ENCODE peak calls at places on chromosomes 4 and X, in six cellular contexts. W is sigmoid colon, J is adrenal gland, A is uterus, L is heart left ventricle, X is body of pancreas. C is an unnamed sample.

GRCh38 chrX:19846995-19847790 is 40.2 kb downstream of the SH3KBP1 start:
- DNase-seq in J (peak), A (peak), W (no peak), X (no peak), L (no peak), C (peak)

GRCh38 chr4:122662701-122663100 is 41.8 kb upstream of the IL21 start:
- DNase-seq in J (no peak), L (no peak), A (no peak), W (no peak), X (no peak), C (no peak)

GRCh38 chrX:9163153-9163790 is 129.3 kb upstream of the FAM9B start:
- DNase-seq in X (no peak), L (no peak), W (no peak), A (no peak), J (no peak), C (no peak)

GRCh38 chrX:13254076-13254785 is 65.6 kb downstream of the ATXN3L start:
- DNase-seq in A (peak), X (peak), W (no peak), L (no peak), J (no peak), C (no peak)

GRCh38 chr4:169611157-169611556 is 1.2 kb downstream of the NEK1 start:
- DNase-seq in X (no peak), J (no peak), W (no peak), A (no peak), L (no peak), C (no peak)

GRCh38 chr4:83438719-83439118 is 16.9 kb downstream of the HELQ start:
- DNase-seq in W (no peak), X (no peak), A (no peak), L (no peak), J (no peak), C (no peak)

GRCh38 chrX:1531106-1531890 is 5.7 kb downstream of the P2RY8 start:
- DNase-seq in X (no peak), J (peak), L (no peak), A (no peak), W (peak), C (no peak)

GRCh38 chrX:103413981-103414380 is 37.6 kb downstream of the BEX3 start:
- DNase-seq in L (no peak), X (no peak), A (no peak), J (no peak), W (no peak), C (no peak)

GRCh38 chr4:73311428-73311827 is 52.8 kb upstream of the ANKRD17 start:
- DNase-seq in X (no peak), J (no peak), L (no peak), A (no peak), W (no peak), C (no peak)

GRCh38 chr4:179492260-179492844 is 2050.1 kb upstream of the AGA start:
- DNase-seq in W (no peak), J (no peak), X (no peak), L (no peak), A (no peak), C (no peak)

GRCh38 chrX:46912673-46913491 is 661 bp downstream of the JADE3 start:
- DNase-seq in W (peak), X (peak), A (peak), J (peak), L (peak), C (peak)

GRCh38 chr4:133584714-133585113 is 435.6 kb downstream of the PCDH10 start:
- DNase-seq in L (no peak), X (no peak), J (no peak), W (no peak), A (no peak), C (no peak)

GRCh38 chr4:6783111-6783981 is 819 bp downstream of the KIAA0232 start:
- DNase-seq in L (peak), J (peak), A (peak), X (peak), W (peak), C (peak)

GRCh38 chr4:139242511-139243051 is 37.4 kb downstream of the MGARP start:
- DNase-seq in W (no peak), L (no peak), A (no peak), X (no peak), J (no peak), C (no peak)

GRCh38 chr4:90840828-90841227 is 713.6 kb downstream of the CCSER1 start:
- DNase-seq in W (no peak), J (no peak), X (no peak), A (no peak), L (no peak), C (no peak)

GRCh38 chr4:43776371-43776770 is 672.2 kb downstream of the KCTD8 start:
- DNase-seq in W (no peak), J (no peak), X (no peak), L (no peak), A (no peak), C (no peak)

GRCh38 chrX:119266364-119266995 is 30.4 kb downstream of the PGRMC1 start:
- DNase-seq in L (no peak), J (no peak), A (no peak), W (no peak), X (peak), C (no peak)

GRCh38 chr4:68346461-68346860 is 3.4 kb downstream of the YTHDC1 start:
- DNase-seq in J (no peak), L (no peak), A (no peak), W (no peak), X (no peak), C (no peak)

GRCh38 chrX:69133561-69134542 is 31.4 kb downstream of the PJA1 start:
- DNase-seq in W (no peak), X (peak), A (peak), J (no peak), L (no peak), C (peak)

GRCh38 chr4:80005863-80006262 is 67.2 kb downstream of the ANTXR2 start:
- DNase-seq in X (no peak), J (no peak), L (no peak), W (no peak), A (no peak), C (no peak)

GRCh38 chrX:72180539-72180938 is 1.0 kb upstream of the PIN4 start:
- DNase-seq in A (no peak), L (no peak), J (no peak), X (no peak), W (no peak), C (no peak)

GRCh38 chrX:72182924-72183323 is 1.4 kb downstream of the PIN4 start:
- DNase-seq in J (no peak), L (no peak), A (no peak), X (no peak), W (no peak), C (no peak)

GRCh38 chrX:72181178-72182125 is at the start of gene PIN4:
- DNase-seq in A (peak), L (peak), W (peak), J (peak), X (peak), C (peak)
- TF ChIP-seq POLR2A in A (peak), L (no peak), W (no peak), J (peak), X (peak), C (peak)

GRCh38 chrX:112839856-112840255 is 775 bp downstream of the AMOT start:
- DNase-seq in W (no peak), J (no peak), A (no peak), X (no peak), L (no peak), C (no peak)
- H3K27ac ChIP-seq in W (peak), J (peak), A (peak), X (peak), L (no peak), C (peak)

GRCh38 chr4:89410687-89411086 is 103.1 kb upstream of the GPRIN3 start:
- DNase-seq in L (no peak), W (no peak), X (no peak), A (no peak), J (no peak), C (no peak)
- TF ChIP-seq POLR2A in L (no peak), W (no peak), X (no peak), A (no peak), J (no peak), C (no peak)

DNA sequence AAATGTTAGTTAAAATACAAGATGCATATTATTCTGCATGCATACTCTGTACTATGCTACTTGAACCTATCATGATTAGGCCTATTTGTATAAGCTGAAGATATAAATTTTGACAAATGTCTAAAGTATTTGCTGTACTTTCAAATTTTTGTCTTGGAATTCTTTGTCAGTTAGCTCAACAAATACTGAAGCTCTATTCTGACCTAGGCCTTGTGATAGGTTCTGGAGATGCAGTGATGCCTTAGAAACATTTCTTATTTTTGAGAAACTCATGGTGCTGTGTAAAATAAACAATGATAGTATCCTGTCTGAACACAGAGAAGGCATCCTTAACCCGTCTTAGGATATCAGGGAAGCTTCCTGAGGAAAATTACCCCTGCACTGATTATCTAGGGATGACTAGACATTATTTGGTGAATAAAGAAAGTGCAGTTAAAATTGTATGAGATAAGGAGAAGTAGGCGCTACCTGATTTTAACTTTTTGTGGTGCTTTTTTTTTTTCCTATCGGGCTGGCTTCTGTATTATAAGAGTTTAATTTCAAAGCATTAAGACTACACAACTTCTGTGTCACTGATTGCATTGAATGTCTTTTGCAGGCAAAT is 43.4 kb downstream of the MOB1B start:
- DNase-seq in A (no peak), X (no peak), L (no peak), J (no peak), W (no peak), C (no peak)
- H3K27ac ChIP-seq in A (no peak), X (no peak), L (peak), J (peak), W (no peak), C (no peak)

GRCh38 chr4:125765936-125766335 is 451.2 kb downstream of the FAT4 start:
- DNase-seq in A (no peak), X (no peak), W (no peak), J (no peak), L (no peak), C (no peak)
- TF ChIP-seq POLR2A in A (no peak), X (no peak), W (no peak), J (no peak), L (no peak), C (no peak)

DNA sequence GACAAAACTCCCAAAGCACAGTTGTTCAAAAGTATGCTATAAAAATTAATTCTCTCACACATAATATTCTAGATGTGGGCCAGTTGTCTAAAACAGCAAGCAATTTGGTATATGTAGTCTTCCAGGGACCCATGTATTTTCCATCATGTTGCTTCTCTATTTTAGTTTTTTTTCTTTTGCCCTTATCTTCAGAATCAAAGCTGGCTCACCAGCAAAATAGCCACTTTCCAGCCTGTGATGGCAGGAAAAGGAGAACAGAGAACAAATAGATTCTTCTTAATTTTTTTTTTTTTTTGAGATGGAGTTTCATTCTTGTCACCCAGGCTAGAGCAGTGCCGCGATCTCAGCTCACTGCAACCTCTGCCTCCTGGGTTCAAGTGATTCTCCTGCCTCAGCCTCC is 680.8 kb upstream of the TENM3 start:
- DNase-seq in L (no peak), W (no peak), J (no peak), A (no peak), X (no peak), C (no peak)
- H3K27ac ChIP-seq in L (no peak), W (no peak), J (no peak), A (no peak), X (no peak), C (no peak)

GRCh38 chr4:38871593-38871992 is 4.0 kb downstream of the FAM114A1 start:
- DNase-seq in L (no peak), A (no peak), J (no peak), W (no peak), X (no peak), C (no peak)
- TF ChIP-seq POLR2A in L (no peak), A (no peak), J (no peak), W (no peak), X (no peak), C (no peak)

DNA sequence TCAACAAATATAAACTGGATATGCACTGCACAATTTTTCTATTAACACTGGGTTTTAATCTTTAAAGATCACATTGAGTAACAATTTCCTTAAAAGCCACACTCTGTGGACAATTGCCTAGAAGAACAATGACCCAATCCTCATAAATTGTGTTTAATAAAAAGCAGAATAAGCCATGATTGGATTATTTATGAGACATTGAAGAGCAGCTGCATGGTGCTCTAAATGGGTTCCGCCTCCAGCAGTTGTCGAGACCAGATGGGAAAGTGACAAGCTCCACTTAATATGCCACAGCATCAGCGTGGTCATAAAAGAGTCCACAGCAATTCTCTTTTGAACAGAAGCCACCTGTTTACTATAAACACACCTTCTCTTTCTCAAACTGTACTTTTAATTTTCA is 635.2 kb upstream of the FRG1 start:
- DNase-seq in L (no peak), W (no peak), A (no peak), X (no peak), J (no peak), C (no peak)
- H3K27ac ChIP-seq in L (no peak), W (no peak), A (no peak), X (no peak), J (no peak), C (no peak)

C was measured in ovary.